ENCODE peak calls at places on chromosomes 4 and X, in nine cellular contexts. One of them, this sample, is unnamed.

GRCh38 chrX:97806238-97806637 is 922.5 kb downstream of the RPA4 start:
- DNase-seq in fibroblast of the aortic adventitia: peak
- DNase-seq in IMR-90: peak
- DNase-seq in glutamatergic neuron: no peak
- DNase-seq in NB4: no peak
- DNase-seq in LNCaP clone FGC: no peak
- DNase-seq in fibroblast of lung: peak
- DNase-seq in activated B cell treated with CpG ODN at 0.5 μM for 24 hours: no peak
- DNase-seq in tibial artery: no peak
- DNase-seq in this sample: no peak

GRCh38 chr4:86614896-86615295 is 20.8 kb downstream of the PTPN13 start:
- DNase-seq in LNCaP clone FGC: no peak
- DNase-seq in glutamatergic neuron: no peak
- DNase-seq in fibroblast of the aortic adventitia: no peak
- DNase-seq in activated B cell treated with CpG ODN at 0.5 μM for 24 hours: no peak
- DNase-seq in IMR-90: no peak
- DNase-seq in tibial artery: no peak
- DNase-seq in NB4: no peak
- DNase-seq in fibroblast of lung: no peak
- DNase-seq in this sample: no peak

GRCh38 chr4:8176547-8177399 is 18.2 kb upstream of the ABLIM2 start:
- DNase-seq in tibial artery: no peak
- DNase-seq in NB4: peak
- DNase-seq in fibroblast of the aortic adventitia: peak
- DNase-seq in activated B cell treated with CpG ODN at 0.5 μM for 24 hours: peak
- DNase-seq in glutamatergic neuron: peak
- DNase-seq in fibroblast of lung: peak
- DNase-seq in LNCaP clone FGC: no peak
- DNase-seq in IMR-90: peak
- DNase-seq in this sample: peak

GRCh38 chr4:10664408-10664807 is 20.2 kb downstream of the CLNK start:
- DNase-seq in IMR-90: peak
- DNase-seq in glutamatergic neuron: no peak
- DNase-seq in tibial artery: peak
- DNase-seq in fibroblast of lung: peak
- DNase-seq in NB4: no peak
- DNase-seq in activated B cell treated with CpG ODN at 0.5 μM for 24 hours: no peak
- DNase-seq in fibroblast of the aortic adventitia: peak
- DNase-seq in LNCaP clone FGC: peak
- DNase-seq in this sample: no peak

GRCh38 chr4:10157478-10158354 is 41.1 kb upstream of the WDR1 start:
- DNase-seq in LNCaP clone FGC: no peak
- DNase-seq in tibial artery: peak
- DNase-seq in NB4: peak
- DNase-seq in glutamatergic neuron: peak
- DNase-seq in IMR-90: peak
- DNase-seq in activated B cell treated with CpG ODN at 0.5 μM for 24 hours: no peak
- DNase-seq in fibroblast of the aortic adventitia: peak
- DNase-seq in fibroblast of lung: peak
- DNase-seq in this sample: peak

GRCh38 chrX:1743105-1743504 is 128.2 kb downstream of the ASMT start:
- DNase-seq in activated B cell treated with CpG ODN at 0.5 μM for 24 hours: no peak
- DNase-seq in fibroblast of the aortic adventitia: no peak
- DNase-seq in LNCaP clone FGC: no peak
- DNase-seq in glutamatergic neuron: no peak
- DNase-seq in IMR-90: no peak
- DNase-seq in fibroblast of lung: no peak
- DNase-seq in tibial artery: no peak
- DNase-seq in NB4: no peak
- DNase-seq in this sample: no peak

GRCh38 chrX:136115124-136115908 is 32.0 kb upstream of the FHL1 start:
- DNase-seq in IMR-90: peak
- DNase-seq in activated B cell treated with CpG ODN at 0.5 μM for 24 hours: no peak
- DNase-seq in NB4: peak
- DNase-seq in LNCaP clone FGC: no peak
- DNase-seq in glutamatergic neuron: no peak
- DNase-seq in fibroblast of the aortic adventitia: peak
- DNase-seq in fibroblast of lung: peak
- DNase-seq in tibial artery: no peak
- DNase-seq in this sample: no peak

GRCh38 chr4:11470709-11471441 is 42.2 kb upstream of the HS3ST1 start:
- DNase-seq in glutamatergic neuron: no peak
- DNase-seq in NB4: no peak
- DNase-seq in tibial artery: no peak
- DNase-seq in fibroblast of lung: no peak
- DNase-seq in fibroblast of the aortic adventitia: no peak
- DNase-seq in LNCaP clone FGC: no peak
- DNase-seq in activated B cell treated with CpG ODN at 0.5 μM for 24 hours: no peak
- DNase-seq in IMR-90: no peak
- DNase-seq in this sample: no peak

GRCh38 chr4:119593698-119594097 is 34.9 kb downstream of the PDE5A start:
- DNase-seq in activated B cell treated with CpG ODN at 0.5 μM for 24 hours: no peak
- DNase-seq in fibroblast of lung: no peak
- DNase-seq in tibial artery: no peak
- DNase-seq in fibroblast of the aortic adventitia: no peak
- DNase-seq in LNCaP clone FGC: no peak
- DNase-seq in NB4: no peak
- DNase-seq in glutamatergic neuron: no peak
- DNase-seq in IMR-90: no peak
- DNase-seq in this sample: no peak

GRCh38 chrX:150364347-150365050 is 1.4 kb downstream of the MAMLD1 start:
- DNase-seq in fibroblast of lung: peak
- DNase-seq in IMR-90: peak
- DNase-seq in LNCaP clone FGC: no peak
- DNase-seq in glutamatergic neuron: peak
- DNase-seq in NB4: peak
- DNase-seq in fibroblast of the aortic adventitia: peak
- DNase-seq in tibial artery: no peak
- DNase-seq in activated B cell treated with CpG ODN at 0.5 μM for 24 hours: peak
- DNase-seq in this sample: no peak

GRCh38 chrX:140157143-140157542 is 191.8 kb upstream of the CXorf66 start:
- DNase-seq in IMR-90: no peak
- DNase-seq in glutamatergic neuron: no peak
- DNase-seq in NB4: no peak
- DNase-seq in fibroblast of the aortic adventitia: peak
- DNase-seq in tibial artery: no peak
- DNase-seq in LNCaP clone FGC: no peak
- DNase-seq in activated B cell treated with CpG ODN at 0.5 μM for 24 hours: no peak
- DNase-seq in fibroblast of lung: peak
- DNase-seq in this sample: no peak

GRCh38 chrX:17007134-17007768 is 60.8 kb downstream of the REPS2 start:
- DNase-seq in tibial artery: no peak
- DNase-seq in NB4: peak
- DNase-seq in fibroblast of lung: peak
- DNase-seq in glutamatergic neuron: peak
- DNase-seq in fibroblast of the aortic adventitia: peak
- DNase-seq in IMR-90: no peak
- DNase-seq in activated B cell treated with CpG ODN at 0.5 μM for 24 hours: no peak
- DNase-seq in LNCaP clone FGC: no peak
- DNase-seq in this sample: no peak
- TF ChIP-seq CTCF in tibial artery: peak
- TF ChIP-seq CTCF in NB4: peak
- TF ChIP-seq CTCF in fibroblast of lung: peak
- TF ChIP-seq CTCF in glutamatergic neuron: peak
- TF ChIP-seq CTCF in fibroblast of the aortic adventitia: peak
- TF ChIP-seq CTCF in IMR-90: no peak
- TF ChIP-seq CTCF in activated B cell treated with CpG ODN at 0.5 μM for 24 hours: no peak
- TF ChIP-seq CTCF in LNCaP clone FGC: peak
- TF ChIP-seq CTCF in this sample: peak

DNA sequence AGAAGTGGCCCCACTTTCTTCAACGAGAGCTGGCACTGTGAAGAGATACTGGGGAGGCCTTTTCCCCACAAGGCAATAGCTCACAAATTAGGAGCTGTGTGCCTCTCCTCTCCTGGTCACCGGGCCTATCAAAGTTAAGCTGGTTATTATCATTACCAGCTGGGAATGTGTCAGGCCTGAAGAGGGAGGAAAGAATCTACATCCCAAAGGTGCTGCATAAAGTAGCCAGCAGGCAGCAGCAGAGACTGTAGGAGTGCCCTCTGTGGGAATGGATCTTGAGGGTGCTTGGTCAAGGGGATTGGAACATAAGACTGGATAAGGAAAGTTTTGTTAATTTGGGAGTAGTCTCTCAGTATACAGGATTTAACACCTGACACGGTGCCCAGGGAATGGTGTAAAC is 9.1 kb upstream of the TMPRSS11D start:
- DNase-seq in glutamatergic neuron: no peak
- DNase-seq in fibroblast of lung: no peak
- DNase-seq in activated B cell treated with CpG ODN at 0.5 μM for 24 hours: no peak
- DNase-seq in tibial artery: no peak
- DNase-seq in IMR-90: no peak
- DNase-seq in fibroblast of the aortic adventitia: no peak
- DNase-seq in LNCaP clone FGC: no peak
- DNase-seq in NB4: no peak
- DNase-seq in this sample: no peak
- TF ChIP-seq CTCF in glutamatergic neuron: no peak
- TF ChIP-seq CTCF in fibroblast of lung: no peak
- TF ChIP-seq CTCF in activated B cell treated with CpG ODN at 0.5 μM for 24 hours: no peak
- TF ChIP-seq CTCF in tibial artery: no peak
- TF ChIP-seq CTCF in IMR-90: no peak
- TF ChIP-seq CTCF in fibroblast of the aortic adventitia: peak
- TF ChIP-seq CTCF in LNCaP clone FGC: no peak
- TF ChIP-seq CTCF in NB4: no peak
- TF ChIP-seq CTCF in this sample: no peak

DNA sequence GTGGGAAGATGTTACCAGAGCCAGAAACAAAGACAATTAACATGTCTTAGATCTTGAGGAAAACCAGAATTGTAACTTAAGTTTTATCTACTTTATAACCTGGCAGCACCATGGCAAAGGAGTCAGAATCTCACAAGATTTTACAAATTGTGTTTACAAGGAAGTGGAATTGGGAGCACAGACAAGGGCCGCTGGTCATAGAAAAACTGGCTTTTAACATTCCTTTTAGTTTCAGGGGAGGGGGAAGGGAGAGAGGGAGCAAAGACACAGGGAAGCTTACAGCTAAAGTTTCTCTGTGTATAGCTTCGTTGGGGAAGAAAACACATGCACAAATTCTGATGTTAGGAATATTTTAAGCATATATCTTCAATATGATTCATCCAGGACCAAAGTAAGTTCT is 10.3 kb upstream of the UGT2B11 start:
- DNase-seq in glutamatergic neuron: no peak
- DNase-seq in NB4: no peak
- DNase-seq in IMR-90: no peak
- DNase-seq in tibial artery: no peak
- DNase-seq in activated B cell treated with CpG ODN at 0.5 μM for 24 hours: no peak
- DNase-seq in LNCaP clone FGC: no peak
- DNase-seq in fibroblast of lung: no peak
- DNase-seq in fibroblast of the aortic adventitia: no peak
- DNase-seq in this sample: no peak
- TF ChIP-seq CTCF in glutamatergic neuron: no peak
- TF ChIP-seq CTCF in NB4: no peak
- TF ChIP-seq CTCF in IMR-90: no peak
- TF ChIP-seq CTCF in tibial artery: no peak
- TF ChIP-seq CTCF in activated B cell treated with CpG ODN at 0.5 μM for 24 hours: no peak
- TF ChIP-seq CTCF in LNCaP clone FGC: no peak
- TF ChIP-seq CTCF in fibroblast of lung: no peak
- TF ChIP-seq CTCF in fibroblast of the aortic adventitia: no peak
- TF ChIP-seq CTCF in this sample: no peak

GRCh38 chr4:40976343-40976742 is 226.6 kb downstream of the NSUN7 start:
- DNase-seq in LNCaP clone FGC: peak
- DNase-seq in NB4: peak
- DNase-seq in activated B cell treated with CpG ODN at 0.5 μM for 24 hours: no peak
- DNase-seq in glutamatergic neuron: no peak
- DNase-seq in tibial artery: no peak
- DNase-seq in IMR-90: peak
- DNase-seq in fibroblast of lung: peak
- DNase-seq in fibroblast of the aortic adventitia: peak
- DNase-seq in this sample: no peak

GRCh38 chr4:40986375-40986774 is 228.0 kb downstream of the APBB2 start:
- DNase-seq in tibial artery: no peak
- DNase-seq in IMR-90: no peak
- DNase-seq in fibroblast of lung: no peak
- DNase-seq in activated B cell treated with CpG ODN at 0.5 μM for 24 hours: no peak
- DNase-seq in fibroblast of the aortic adventitia: no peak
- DNase-seq in NB4: no peak
- DNase-seq in glutamatergic neuron: no peak
- DNase-seq in LNCaP clone FGC: no peak
- DNase-seq in this sample: no peak

GRCh38 chr4:40978548-40978947 is 228.8 kb downstream of the NSUN7 start:
- DNase-seq in IMR-90: peak
- DNase-seq in fibroblast of the aortic adventitia: no peak
- DNase-seq in fibroblast of lung: peak
- DNase-seq in tibial artery: no peak
- DNase-seq in glutamatergic neuron: no peak
- DNase-seq in activated B cell treated with CpG ODN at 0.5 μM for 24 hours: no peak
- DNase-seq in NB4: no peak
- DNase-seq in LNCaP clone FGC: no peak
- DNase-seq in this sample: no peak

GRCh38 chr4:40984051-40984450 is 230.3 kb downstream of the APBB2 start:
- DNase-seq in NB4: no peak
- DNase-seq in LNCaP clone FGC: peak
- DNase-seq in IMR-90: peak
- DNase-seq in fibroblast of lung: no peak
- DNase-seq in glutamatergic neuron: no peak
- DNase-seq in fibroblast of the aortic adventitia: no peak
- DNase-seq in activated B cell treated with CpG ODN at 0.5 μM for 24 hours: no peak
- DNase-seq in tibial artery: no peak
- DNase-seq in this sample: no peak

GRCh38 chr4:40980318-40980883 is 230.6 kb downstream of the NSUN7 start:
- DNase-seq in LNCaP clone FGC: no peak
- DNase-seq in IMR-90: no peak
- DNase-seq in glutamatergic neuron: no peak
- DNase-seq in fibroblast of the aortic adventitia: peak
- DNase-seq in fibroblast of lung: no peak
- DNase-seq in activated B cell treated with CpG ODN at 0.5 μM for 24 hours: no peak
- DNase-seq in tibial artery: no peak
- DNase-seq in NB4: peak
- DNase-seq in this sample: no peak
- TF ChIP-seq CTCF in LNCaP clone FGC: peak
- TF ChIP-seq CTCF in IMR-90: peak
- TF ChIP-seq CTCF in glutamatergic neuron: peak
- TF ChIP-seq CTCF in fibroblast of the aortic adventitia: peak
- TF ChIP-seq CTCF in fibroblast of lung: peak
- TF ChIP-seq CTCF in activated B cell treated with CpG ODN at 0.5 μM for 24 hours: no peak
- TF ChIP-seq CTCF in tibial artery: peak
- TF ChIP-seq CTCF in NB4: peak
- TF ChIP-seq CTCF in this sample: peak